ENCODE peak calls at places on chromosomes 4 and X, in five cellular contexts. One of them, this sample, is unnamed.

GRCh38 chrX:148333989-148334388 is 166.4 kb upstream of the AFF2 start:
- DNase-seq in heart right ventricle: no peak
- DNase-seq in body of pancreas: no peak
- DNase-seq in cardiac muscle cell: no peak
- DNase-seq in IMR-90: no peak
- DNase-seq in this sample: no peak

GRCh38 chr4:79682161-79682560 is 274.1 kb upstream of the GK2 start:
- DNase-seq in body of pancreas: no peak
- DNase-seq in cardiac muscle cell: no peak
- DNase-seq in IMR-90: peak; percentile 67
- DNase-seq in heart right ventricle: no peak
- DNase-seq in this sample: no peak

GRCh38 chr4:184951668-184952160 is 66.6 kb upstream of the HELT start:
- DNase-seq in body of pancreas: no peak
- DNase-seq in heart right ventricle: no peak
- DNase-seq in cardiac muscle cell: no peak
- DNase-seq in IMR-90: no peak
- DNase-seq in this sample: no peak

GRCh38 chrX:18377802-18378201 is 23.3 kb upstream of the SCML2 start:
- DNase-seq in heart right ventricle: no peak
- DNase-seq in body of pancreas: peak; percentile 48
- DNase-seq in cardiac muscle cell: peak; percentile 20
- DNase-seq in IMR-90: peak; percentile 8
- DNase-seq in this sample: no peak

GRCh38 chr4:109079177-109079576 is 223.3 kb downstream of the COL25A1 start:
- DNase-seq in body of pancreas: no peak
- DNase-seq in heart right ventricle: no peak
- DNase-seq in cardiac muscle cell: no peak
- DNase-seq in IMR-90: peak; percentile 52
- DNase-seq in this sample: peak; percentile 20

GRCh38 chr4:182023469-182023868 is 219.7 kb upstream of the TENM3 start:
- DNase-seq in IMR-90: no peak
- DNase-seq in heart right ventricle: no peak
- DNase-seq in cardiac muscle cell: no peak
- DNase-seq in body of pancreas: no peak
- DNase-seq in this sample: no peak

GRCh38 chrX:136126892-136127406 is 20.4 kb upstream of the FHL1 start:
- DNase-seq in IMR-90: peak; percentile 27
- DNase-seq in body of pancreas: no peak
- DNase-seq in cardiac muscle cell: peak; percentile 9
- DNase-seq in heart right ventricle: no peak
- DNase-seq in this sample: no peak

GRCh38 chrX:30979271-30979670 is 90.2 kb upstream of the TAB3 start:
- DNase-seq in heart right ventricle: no peak
- DNase-seq in body of pancreas: no peak
- DNase-seq in IMR-90: no peak
- DNase-seq in cardiac muscle cell: no peak
- DNase-seq in this sample: no peak

GRCh38 chr4:153643406-153644016 is 40.6 kb upstream of the TLR2 start:
- DNase-seq in body of pancreas: no peak
- DNase-seq in cardiac muscle cell: peak; percentile 34
- DNase-seq in IMR-90: peak; percentile 59
- DNase-seq in heart right ventricle: no peak
- DNase-seq in this sample: no peak

GRCh38 chrX:100682939-100683338 is 38.9 kb downstream of the SRPX2 start:
- DNase-seq in heart right ventricle: no peak
- DNase-seq in IMR-90: no peak
- DNase-seq in body of pancreas: no peak
- DNase-seq in cardiac muscle cell: no peak
- DNase-seq in this sample: no peak

GRCh38 chr4:81214518-81215218 is 354 bp downstream of the PRKG2 start:
- DNase-seq in body of pancreas: peak; percentile 15
- DNase-seq in cardiac muscle cell: peak; percentile 56
- DNase-seq in IMR-90: peak; percentile 25
- DNase-seq in heart right ventricle: no peak
- DNase-seq in this sample: no peak

GRCh38 chr4:188719794-188720193 is 580.6 kb downstream of the TRIML1 start:
- DNase-seq in heart right ventricle: no peak
- DNase-seq in cardiac muscle cell: no peak
- DNase-seq in body of pancreas: no peak
- DNase-seq in IMR-90: no peak
- DNase-seq in this sample: no peak

GRCh38 chrX:44223150-44223549 is 120.3 kb downstream of the EFHC2 start:
- DNase-seq in heart right ventricle: no peak
- DNase-seq in IMR-90: peak; percentile 38
- DNase-seq in cardiac muscle cell: no peak
- DNase-seq in body of pancreas: peak; percentile 78
- DNase-seq in this sample: peak; percentile 36

GRCh38 chr4:4995103-4995761 is 24.0 kb downstream of the CYTL1 start:
- DNase-seq in heart right ventricle: peak; percentile 66
- DNase-seq in body of pancreas: peak; percentile 76
- DNase-seq in cardiac muscle cell: peak; percentile 85
- DNase-seq in IMR-90: peak; percentile 58
- DNase-seq in this sample: no peak

GRCh38 chr4:30719363-30720020 is 677 bp upstream of the PCDH7 start:
- DNase-seq in IMR-90: peak; percentile 68
- DNase-seq in body of pancreas: peak; percentile 29
- DNase-seq in heart right ventricle: peak; percentile 52
- DNase-seq in cardiac muscle cell: peak; percentile 89
- DNase-seq in this sample: no peak

GRCh38 chrX:150236304-150236703 is 126.8 kb upstream of the MAMLD1 start:
- DNase-seq in heart right ventricle: no peak
- DNase-seq in cardiac muscle cell: no peak
- DNase-seq in body of pancreas: no peak
- DNase-seq in IMR-90: peak; percentile 44
- DNase-seq in this sample: no peak

GRCh38 chr4:52651993-52652672 is 7.0 kb downstream of the USP46 start:
- DNase-seq in heart right ventricle: no peak
- DNase-seq in cardiac muscle cell: no peak
- DNase-seq in IMR-90: peak; percentile 28
- DNase-seq in body of pancreas: no peak
- DNase-seq in this sample: no peak

GRCh38 chr4:48223633-48224295 is 45.9 kb downstream of the TEC start:
- DNase-seq in body of pancreas: no peak
- DNase-seq in IMR-90: peak; percentile 11
- DNase-seq in cardiac muscle cell: no peak
- DNase-seq in heart right ventricle: no peak
- DNase-seq in this sample: no peak

GRCh38 chr4:184100297-184100885 is 117.3 kb downstream of the ENPP6 start:
- DNase-seq in body of pancreas: no peak
- DNase-seq in heart right ventricle: peak; percentile 11
- DNase-seq in cardiac muscle cell: peak; percentile 62
- DNase-seq in IMR-90: peak; percentile 26
- DNase-seq in this sample: no peak

GRCh38 chrX:110228453-110228852 is 89.4 kb downstream of the AMMECR1 start:
- DNase-seq in heart right ventricle: no peak
- DNase-seq in body of pancreas: no peak
- DNase-seq in IMR-90: no peak
- DNase-seq in cardiac muscle cell: no peak
- DNase-seq in this sample: no peak

GRCh38 chrX:72048515-72049455 is 82.9 kb downstream of the RTL5 start:
- DNase-seq in cardiac muscle cell: no peak
- DNase-seq in body of pancreas: no peak
- DNase-seq in IMR-90: no peak
- DNase-seq in heart right ventricle: no peak
- DNase-seq in this sample: no peak

GRCh38 chrX:16924631-16925239 is 21.7 kb upstream of the REPS2 start:
- DNase-seq in body of pancreas: no peak
- DNase-seq in IMR-90: no peak
- DNase-seq in cardiac muscle cell: no peak
- DNase-seq in heart right ventricle: no peak
- DNase-seq in this sample: no peak

GRCh38 chr4:67030636-67031035 is 514.7 kb downstream of the CENPC start:
- DNase-seq in IMR-90: no peak
- DNase-seq in body of pancreas: no peak
- DNase-seq in cardiac muscle cell: no peak
- DNase-seq in heart right ventricle: no peak
- DNase-seq in this sample: no peak

GRCh38 chrX:2756534-2756933 is 4.7 kb downstream of the XG start:
- DNase-seq in IMR-90: no peak
- DNase-seq in cardiac muscle cell: no peak
- DNase-seq in body of pancreas: no peak
- DNase-seq in heart right ventricle: no peak
- DNase-seq in this sample: no peak

GRCh38 chr4:97987019-97987648 is 156.1 kb downstream of the STPG2 start:
- DNase-seq in body of pancreas: no peak
- DNase-seq in heart right ventricle: no peak
- DNase-seq in cardiac muscle cell: peak; percentile 54
- DNase-seq in IMR-90: no peak
- DNase-seq in this sample: no peak

GRCh38 chr4:8198906-8199593 is at the start of gene SH3TC1:
- DNase-seq in body of pancreas: peak; percentile 97
- DNase-seq in IMR-90: peak; percentile 86
- DNase-seq in cardiac muscle cell: peak; percentile 51
- DNase-seq in heart right ventricle: peak; percentile 88
- DNase-seq in this sample: peak; percentile 40

GRCh38 chr4:94278777-94279176 is 63.9 kb downstream of the HPGDS start:
- DNase-seq in cardiac muscle cell: no peak
- DNase-seq in heart right ventricle: no peak
- DNase-seq in IMR-90: no peak
- DNase-seq in body of pancreas: no peak
- DNase-seq in this sample: no peak

GRCh38 chr4:113584407-113585150 is 177.0 kb downstream of the CAMK2D start:
- DNase-seq in cardiac muscle cell: peak; percentile 74
- DNase-seq in IMR-90: peak; percentile 83
- DNase-seq in heart right ventricle: no peak
- DNase-seq in body of pancreas: no peak
- DNase-seq in this sample: peak; percentile 67

GRCh38 chr4:87153078-87153477 is 67.3 kb downstream of the KLHL8 start:
- DNase-seq in heart right ventricle: no peak
- DNase-seq in IMR-90: no peak
- DNase-seq in cardiac muscle cell: no peak
- DNase-seq in body of pancreas: no peak
- DNase-seq in this sample: no peak

GRCh38 chr4:82423245-82424054 is 6.8 kb downstream of the HNRNPDL start:
- DNase-seq in heart right ventricle: no peak
- DNase-seq in IMR-90: peak; percentile 69
- DNase-seq in cardiac muscle cell: no peak
- DNase-seq in body of pancreas: no peak
- DNase-seq in this sample: no peak

GRCh38 chr4:79334783-79335182 is 8.9 kb upstream of the NAA11 start:
- DNase-seq in cardiac muscle cell: no peak
- DNase-seq in IMR-90: no peak
- DNase-seq in heart right ventricle: no peak
- DNase-seq in body of pancreas: no peak
- DNase-seq in this sample: no peak

GRCh38 chr4:186725422-186726149 is 1.9 kb upstream of the FAT1 start:
- DNase-seq in heart right ventricle: peak; percentile 73
- DNase-seq in body of pancreas: peak; percentile 89
- DNase-seq in IMR-90: peak; percentile 88
- DNase-seq in cardiac muscle cell: peak; percentile 79
- DNase-seq in this sample: no peak
- H3K4me3 ChIP-seq in heart right ventricle: peak overlapping the region; percentile 84
- H3K4me3 ChIP-seq in body of pancreas: peak overlapping the region; percentile 70
- H3K4me3 ChIP-seq in IMR-90: peak overlapping the region; percentile 89
- H3K4me3 ChIP-seq in cardiac muscle cell: peak overlapping the region; percentile 75
- H3K4me3 ChIP-seq in this sample: peak overlapping the region; percentile 89

GRCh38 chr4:58514299-58514698 is 1404.1 kb upstream of the IGFBP7 start:
- DNase-seq in IMR-90: no peak
- DNase-seq in heart right ventricle: no peak
- DNase-seq in body of pancreas: no peak
- DNase-seq in cardiac muscle cell: peak; percentile 6
- DNase-seq in this sample: no peak
- H3K4me3 ChIP-seq in IMR-90: no peak overlapping the region
- H3K4me3 ChIP-seq in heart right ventricle: no peak overlapping the region
- H3K4me3 ChIP-seq in body of pancreas: no peak overlapping the region
- H3K4me3 ChIP-seq in cardiac muscle cell: no peak overlapping the region
- H3K4me3 ChIP-seq in this sample: no peak overlapping the region

GRCh38 chr4:41414380-41414779 is 123.6 kb upstream of the LIMCH1 start:
- DNase-seq in cardiac muscle cell: no peak
- DNase-seq in IMR-90: no peak
- DNase-seq in heart right ventricle: no peak
- DNase-seq in body of pancreas: no peak
- DNase-seq in this sample: no peak

GRCh38 chr4:41418444-41418843 is 119.5 kb upstream of the LIMCH1 start:
- DNase-seq in body of pancreas: peak; percentile 57
- DNase-seq in IMR-90: peak; percentile 16
- DNase-seq in cardiac muscle cell: peak; percentile 7
- DNase-seq in heart right ventricle: peak; percentile 78
- DNase-seq in this sample: peak; percentile 3

GRCh38 chr4:41410049-41410448 is 127.9 kb upstream of the LIMCH1 start:
- DNase-seq in IMR-90: peak; percentile 6
- DNase-seq in cardiac muscle cell: no peak
- DNase-seq in heart right ventricle: no peak
- DNase-seq in body of pancreas: no peak
- DNase-seq in this sample: no peak

GRCh38 chr4:41409095-41409494 is 128.9 kb upstream of the LIMCH1 start:
- DNase-seq in cardiac muscle cell: no peak
- DNase-seq in body of pancreas: no peak
- DNase-seq in IMR-90: no peak
- DNase-seq in heart right ventricle: no peak
- DNase-seq in this sample: no peak

DNA sequence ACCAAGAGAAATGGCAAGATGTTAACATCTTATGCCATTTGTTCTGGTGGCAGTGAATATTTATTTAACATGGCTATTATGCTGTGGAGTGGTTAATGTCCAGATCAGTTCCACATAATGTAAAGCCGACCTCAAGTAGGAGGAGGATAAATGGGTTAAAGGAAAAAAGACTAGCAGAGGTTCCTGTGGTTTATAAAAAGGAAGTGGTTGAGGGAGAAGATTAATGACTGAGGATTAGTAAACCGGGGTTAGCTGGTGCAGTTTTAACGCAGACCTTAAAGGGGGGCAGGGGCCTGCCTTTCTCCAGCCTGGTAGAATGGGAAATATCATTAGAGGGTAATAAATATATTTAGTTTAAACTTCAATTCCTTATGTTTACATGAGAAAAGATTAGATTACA is 124.3 kb upstream of the LIMCH1 start:
- DNase-seq in heart right ventricle: no peak
- DNase-seq in body of pancreas: no peak
- DNase-seq in IMR-90: no peak
- DNase-seq in cardiac muscle cell: no peak
- DNase-seq in this sample: no peak
- H3K4me3 ChIP-seq in heart right ventricle: no peak overlapping the region
- H3K4me3 ChIP-seq in body of pancreas: no peak overlapping the region
- H3K4me3 ChIP-seq in IMR-90: no peak overlapping the region
- H3K4me3 ChIP-seq in cardiac muscle cell: no peak overlapping the region
- H3K4me3 ChIP-seq in this sample: no peak overlapping the region

GRCh38 chrX:48468693-48469691 is 1.1 kb downstream of the SLC38A5 start:
- DNase-seq in heart right ventricle: no peak
- DNase-seq in body of pancreas: no peak
- DNase-seq in IMR-90: no peak
- DNase-seq in cardiac muscle cell: no peak
- DNase-seq in this sample: no peak

GRCh38 chrX:48465336-48465933 is 4.6 kb downstream of the SLC38A5 start:
- DNase-seq in heart right ventricle: no peak
- DNase-seq in cardiac muscle cell: no peak
- DNase-seq in IMR-90: peak; percentile 96
- DNase-seq in body of pancreas: no peak
- DNase-seq in this sample: peak; percentile 88

GRCh38 chrX:48467331-48467761 is 2.7 kb downstream of the SLC38A5 start:
- DNase-seq in heart right ventricle: no peak
- DNase-seq in body of pancreas: no peak
- DNase-seq in cardiac muscle cell: no peak
- DNase-seq in IMR-90: no peak
- DNase-seq in this sample: no peak

GRCh38 chrX:48468247-48468671 is 1.8 kb downstream of the SLC38A5 start:
- DNase-seq in cardiac muscle cell: no peak
- DNase-seq in IMR-90: no peak
- DNase-seq in body of pancreas: peak; percentile 76
- DNase-seq in heart right ventricle: no peak
- DNase-seq in this sample: no peak

GRCh38 chrX:48466696-48467095 is 3.4 kb downstream of the SLC38A5 start:
- DNase-seq in body of pancreas: peak; percentile 70
- DNase-seq in heart right ventricle: no peak
- DNase-seq in IMR-90: no peak
- DNase-seq in cardiac muscle cell: no peak
- DNase-seq in this sample: no peak
- H3K4me3 ChIP-seq in body of pancreas: no peak overlapping the region
- H3K4me3 ChIP-seq in heart right ventricle: no peak overlapping the region
- H3K4me3 ChIP-seq in IMR-90: no peak overlapping the region
- H3K4me3 ChIP-seq in cardiac muscle cell: no peak overlapping the region
- H3K4me3 ChIP-seq in this sample: peak overlapping the region; percentile 47